ENCODE peak calls at places on chromosomes 4 and X, in six cellular contexts. Y, B, W, P, M and U are unnamed samples.

GRCh38 chr4:22237846-22238513 is 277.9 kb downstream of the ADGRA3 start:
- DNase-seq in B (no peak), M (peak; percentile 71), Y (no peak), P (peak; percentile 2), W (no peak), U (no peak)

GRCh38 chr4:122503214-122503613 is 46.7 kb upstream of the IL2 start:
- DNase-seq in W (peak; percentile 8), Y (no peak), P (no peak), M (no peak), B (no peak), U (no peak)

GRCh38 chrX:23786268-23786815 is 3.4 kb downstream of the SAT1 start:
- DNase-seq in W (peak; percentile 15), P (peak; percentile 17), Y (no peak), B (no peak), M (no peak), U (no peak)

GRCh38 chr4:56959064-56959463 is 18.3 kb downstream of the NOA1 start:
- DNase-seq in P (peak; percentile 24), Y (no peak), M (no peak), W (no peak), B (no peak), U (no peak)

GRCh38 chr4:88104902-88105610 is 53.4 kb downstream of the ABCG2 start:
- DNase-seq in B (no peak), P (peak; percentile 69), Y (no peak), M (no peak), W (peak; percentile 66), U (no peak)

GRCh38 chr4:86506591-86506990 is 87.5 kb upstream of the PTPN13 start:
- DNase-seq in Y (no peak), P (no peak), W (no peak), B (no peak), M (no peak), U (no peak)

GRCh38 chr4:122364700-122365404 is 14.0 kb upstream of the ADAD1 start:
- DNase-seq in W (no peak), Y (no peak), B (peak; percentile 60), P (no peak), M (no peak), U (no peak)

GRCh38 chrX:1391707-1392375 is at the start of gene SLC25A6:
- DNase-seq in P (peak; percentile 97), Y (peak; percentile 100), B (peak; percentile 99), M (peak; percentile 94), W (peak; percentile 95), U (peak; percentile 100)

GRCh38 chr4:165684177-165684870 is 188.7 kb upstream of the TLL1 start:
- DNase-seq in Y (no peak), W (peak; percentile 82), P (peak; percentile 66), M (no peak), B (no peak), U (no peak)

GRCh38 chrX:17814557-17814956 is 46.5 kb downstream of the RAI2 start:
- DNase-seq in P (peak; percentile 54), Y (no peak), M (no peak), W (peak; percentile 62), B (no peak), U (no peak)

GRCh38 chr4:98605216-98605615 is 53.2 kb downstream of the TSPAN5 start:
- DNase-seq in Y (no peak), P (no peak), W (no peak), M (no peak), B (no peak), U (no peak)

GRCh38 chrX:79270401-79270800 is 96.7 kb downstream of the ITM2A start:
- DNase-seq in Y (peak; percentile 23), P (no peak), B (peak; percentile 73), M (peak; percentile 80), W (no peak), U (peak; percentile 26)

GRCh38 chr4:53962516-53963225 is 101.7 kb downstream of the CHIC2 start:
- DNase-seq in M (no peak), P (peak; percentile 18), W (peak; percentile 74), B (no peak), Y (no peak), U (no peak)

GRCh38 chr4:79331126-79331876 is 5.4 kb upstream of the NAA11 start:
- DNase-seq in P (peak; percentile 23), M (peak; percentile 63), W (peak; percentile 10), Y (no peak), B (no peak), U (no peak)

GRCh38 chr4:81743731-81744465 is 272.2 kb upstream of the RASGEF1B start:
- DNase-seq in B (no peak), P (no peak), Y (no peak), W (no peak), M (no peak), U (no peak)

GRCh38 chr4:42371306-42372063 is 25.8 kb upstream of the SHISA3 start:
- DNase-seq in B (no peak), Y (peak; percentile 55), M (peak; percentile 59), P (peak; percentile 85), W (peak; percentile 87), U (peak; percentile 78)

GRCh38 chrX:31260351-31260750 is 188.5 kb upstream of the FTHL17 start:
- DNase-seq in Y (no peak), W (no peak), P (no peak), B (no peak), M (no peak), U (no peak)

GRCh38 chr4:19285146-19285545 is 966.6 kb upstream of the SLIT2 start:
- DNase-seq in B (no peak), P (no peak), Y (no peak), M (no peak), W (no peak), U (no peak)

GRCh38 chr4:182746876-182747275 is 170.3 kb downstream of the DCTD start:
- DNase-seq in Y (no peak), M (no peak), P (no peak), B (no peak), W (no peak), U (no peak)

GRCh38 chr4:56261027-56261426 is 126.3 kb downstream of the AASDH start:
- DNase-seq in B (no peak), Y (peak; percentile 18), M (no peak), W (no peak), P (no peak), U (no peak)

GRCh38 chrX:100720301-100720700 is 11.6 kb downstream of the SYTL4 start:
- DNase-seq in P (no peak), B (no peak), Y (no peak), W (peak; percentile 2), M (no peak), U (no peak)

GRCh38 chr4:11487876-11488545 is 59.3 kb upstream of the HS3ST1 start:
- DNase-seq in W (peak; percentile 98), P (peak; percentile 56), Y (no peak), B (no peak), M (no peak), U (no peak)

GRCh38 chr4:79763486-79764075 is 309.4 kb downstream of the ANTXR2 start:
- DNase-seq in Y (no peak), W (no peak), M (no peak), P (no peak), B (peak; percentile 51), U (no peak)

GRCh38 chrX:105461013-105461412 is 240.5 kb upstream of the TEX13A start:
- DNase-seq in B (no peak), W (no peak), P (peak; percentile 24), M (no peak), Y (no peak), U (no peak)
- TF ChIP-seq CTCF in B (no peak), W (no peak), P (no peak), M (no peak), Y (no peak), U (no peak)

GRCh38 chrX:119693032-119693995 is at the start of gene SEPTIN6:
- DNase-seq in B (peak; percentile 87), M (peak; percentile 91), Y (peak; percentile 87), W (peak; percentile 43), P (peak; percentile 58), U (peak; percentile 76)
- TF ChIP-seq CTCF in B (peak; percentile 32), M (peak; percentile 27), Y (no peak), W (no peak), P (no peak), U (no peak)

GRCh38 chr4:188196134-188196735 is 57.0 kb downstream of the TRIML1 start:
- DNase-seq in P (peak; percentile 9), W (no peak), M (no peak), B (peak; percentile 63), Y (no peak), U (no peak)
- TF ChIP-seq CTCF in P (no peak), W (no peak), M (no peak), B (no peak), Y (no peak), U (no peak)

GRCh38 chr4:76585897-76586360 is 150.9 kb downstream of the SHROOM3 start:
- DNase-seq in B (peak; percentile 99), M (peak; percentile 91), W (no peak), Y (peak; percentile 72), P (no peak), U (peak; percentile 73)
- TF ChIP-seq CTCF in B (peak; percentile 43), M (peak; percentile 26), W (peak; percentile 2), Y (peak; percentile 6), P (peak; percentile 18), U (no peak)

GRCh38 chr4:85402371-85402770 is 72.6 kb upstream of the ARHGAP24 start:
- DNase-seq in Y (no peak), P (peak; percentile 47), W (peak; percentile 97), M (no peak), B (no peak), U (no peak)

GRCh38 chr4:85399270-85399669 is 75.7 kb upstream of the ARHGAP24 start:
- DNase-seq in M (no peak), P (no peak), Y (no peak), W (no peak), B (no peak), U (no peak)

GRCh38 chr4:85393201-85393600 is 81.7 kb upstream of the ARHGAP24 start:
- DNase-seq in Y (no peak), B (no peak), P (no peak), W (no peak), M (no peak), U (no peak)

GRCh38 chr4:85398276-85398675 is 76.7 kb upstream of the ARHGAP24 start:
- DNase-seq in P (peak; percentile 2), B (peak; percentile 46), Y (no peak), M (no peak), W (peak; percentile 87), U (no peak)
- TF ChIP-seq CTCF in P (no peak), B (no peak), Y (no peak), M (no peak), W (no peak), U (no peak)

GRCh38 chr4:36244257-36245084 is at the start of gene ARAP2:
- DNase-seq in M (peak; percentile 77), P (peak; percentile 12), W (no peak), Y (peak; percentile 82), B (peak; percentile 84), U (peak; percentile 81)
- TF ChIP-seq CTCF in M (no peak), P (no peak), W (no peak), Y (peak; percentile 18), B (peak; percentile 41), U (peak; percentile 20)

DNA sequence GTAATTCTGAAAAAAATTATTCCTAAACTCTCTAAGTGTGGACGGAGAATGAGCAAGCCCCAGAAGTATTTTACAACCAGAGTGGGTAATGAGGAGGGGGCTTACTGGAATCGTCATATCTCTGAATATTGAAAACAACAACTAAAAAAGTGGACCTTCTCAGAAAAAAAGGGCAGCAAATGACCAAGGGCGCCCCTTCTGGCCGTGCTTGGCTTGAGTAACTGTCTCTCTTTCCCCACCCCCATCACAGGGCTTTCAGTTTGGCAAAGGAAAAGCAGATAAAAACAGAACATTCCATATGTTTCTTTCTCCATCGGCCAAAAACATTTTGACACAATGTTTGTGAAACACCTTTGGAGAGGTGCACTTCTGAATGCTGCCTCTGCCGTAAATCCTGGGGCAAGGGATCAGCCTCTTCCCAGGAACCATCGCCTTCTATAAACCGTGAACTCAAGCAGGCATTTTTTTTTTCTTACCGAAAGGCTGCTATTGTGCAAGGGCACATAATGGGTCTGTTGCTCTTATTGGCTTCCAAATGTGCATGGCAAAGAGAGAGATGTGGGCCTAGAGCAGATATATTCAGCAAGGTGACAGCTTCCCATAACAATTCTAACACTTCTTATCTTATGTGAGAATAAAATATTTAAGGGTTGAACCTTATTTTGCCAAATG is 115.4 kb downstream of the PARM1 start:
- DNase-seq in W (no peak), B (peak; percentile 79), M (no peak), Y (no peak), P (no peak), U (no peak)
- TF ChIP-seq CTCF in W (peak; percentile 18), B (peak; percentile 84), M (no peak), Y (no peak), P (peak; percentile 19), U (no peak)